ENCODE peak calls at places on chromosomes 7 and 10, in four cellular contexts. One of them, this sample, is unnamed.

GRCh38 chr7:97004237-97004930 is 969 bp upstream of the DLX6 start:
- DNase-seq in choroid plexus epithelial cell: no peak
- DNase-seq in fibroblast of the aortic adventitia: no peak
- DNase-seq in fibroblast of lung: no peak
- DNase-seq in this sample: no peak

GRCh38 chr10:25875555-25876165 is 58.4 kb upstream of the MYO3A start:
- DNase-seq in fibroblast of the aortic adventitia: peak; percentile 70
- DNase-seq in choroid plexus epithelial cell: peak; percentile 72
- DNase-seq in fibroblast of lung: peak; percentile 55
- DNase-seq in this sample: peak; percentile 36

GRCh38 chr7:151381333-151382078 is 28.3 kb downstream of the WDR86 start:
- DNase-seq in fibroblast of the aortic adventitia: no peak
- DNase-seq in choroid plexus epithelial cell: no peak
- DNase-seq in fibroblast of lung: no peak
- DNase-seq in this sample: no peak

GRCh38 chr10:129951841-129952240 is 12.2 kb downstream of the EBF3 start:
- DNase-seq in fibroblast of lung: no peak
- DNase-seq in choroid plexus epithelial cell: no peak
- DNase-seq in fibroblast of the aortic adventitia: no peak
- DNase-seq in this sample: no peak

GRCh38 chr10:17836917-17837316 is 27.8 kb downstream of the MRC1 start:
- DNase-seq in fibroblast of the aortic adventitia: peak; percentile 88
- DNase-seq in fibroblast of lung: peak; percentile 83
- DNase-seq in choroid plexus epithelial cell: peak; percentile 69
- DNase-seq in this sample: peak; percentile 47

GRCh38 chr7:127588019-127588696 is at the start of gene ARF5:
- DNase-seq in choroid plexus epithelial cell: peak; percentile 84
- DNase-seq in fibroblast of the aortic adventitia: peak; percentile 73
- DNase-seq in fibroblast of lung: peak; percentile 70
- DNase-seq in this sample: peak; percentile 52

GRCh38 chr7:7474436-7474835 is 61.2 kb downstream of the COL28A1 start:
- DNase-seq in fibroblast of lung: no peak
- DNase-seq in fibroblast of the aortic adventitia: no peak
- DNase-seq in choroid plexus epithelial cell: no peak
- DNase-seq in this sample: no peak

GRCh38 chr10:74337330-74338016 is 186.5 kb downstream of the ADK start:
- DNase-seq in choroid plexus epithelial cell: no peak
- DNase-seq in fibroblast of lung: peak; percentile 22
- DNase-seq in fibroblast of the aortic adventitia: no peak
- DNase-seq in this sample: no peak

GRCh38 chr7:41134242-41134872 is 568.5 kb downstream of the INHBA start:
- DNase-seq in fibroblast of lung: peak; percentile 62
- DNase-seq in choroid plexus epithelial cell: peak; percentile 43
- DNase-seq in fibroblast of the aortic adventitia: peak; percentile 53
- DNase-seq in this sample: peak; percentile 54

GRCh38 chr10:88553116-88553752 is 29.9 kb downstream of the RNLS start:
- DNase-seq in fibroblast of the aortic adventitia: peak; percentile 89
- DNase-seq in choroid plexus epithelial cell: peak; percentile 94
- DNase-seq in fibroblast of lung: peak; percentile 73
- DNase-seq in this sample: peak; percentile 75

GRCh38 chr10:116961305-116962251 is 43.4 kb downstream of the SHTN1 start:
- DNase-seq in fibroblast of lung: no peak
- DNase-seq in choroid plexus epithelial cell: no peak
- DNase-seq in fibroblast of the aortic adventitia: no peak
- DNase-seq in this sample: no peak

DNA sequence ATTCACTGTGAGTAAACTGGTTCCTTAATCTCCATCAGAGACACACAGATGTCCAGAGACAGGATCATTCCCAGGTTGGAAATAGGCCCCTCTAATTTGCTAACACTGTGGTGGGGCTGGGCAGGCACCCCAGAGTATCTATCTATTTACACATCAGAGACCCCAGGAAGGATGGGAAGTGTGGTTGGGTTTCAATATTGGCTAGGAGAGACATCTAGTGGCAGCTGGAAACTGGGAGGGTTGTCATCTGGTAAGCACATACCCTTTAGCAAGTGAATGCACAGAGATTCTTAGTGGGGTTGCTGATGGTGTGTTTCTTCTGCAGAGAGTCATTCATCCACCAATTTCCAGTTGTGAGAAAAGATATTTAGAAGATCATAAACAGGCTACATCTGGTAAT is 36.0 kb upstream of the NRG3 start:
- DNase-seq in fibroblast of the aortic adventitia: no peak
- DNase-seq in choroid plexus epithelial cell: peak; percentile 13
- DNase-seq in fibroblast of lung: no peak
- DNase-seq in this sample: no peak
- TF ChIP-seq CTCF in fibroblast of the aortic adventitia: no peak
- TF ChIP-seq CTCF in choroid plexus epithelial cell: peak; percentile 50
- TF ChIP-seq CTCF in fibroblast of lung: no peak
- TF ChIP-seq CTCF in this sample: no peak

GRCh38 chr7:28411876-28412662 is at the start of gene CREB5:
- DNase-seq in fibroblast of the aortic adventitia: no peak
- DNase-seq in fibroblast of lung: no peak
- DNase-seq in choroid plexus epithelial cell: peak; percentile 50
- DNase-seq in this sample: no peak
- TF ChIP-seq CTCF in fibroblast of the aortic adventitia: peak; percentile 28
- TF ChIP-seq CTCF in fibroblast of lung: peak; percentile 47
- TF ChIP-seq CTCF in choroid plexus epithelial cell: peak; percentile 55
- TF ChIP-seq CTCF in this sample: no peak

GRCh38 chr10:114773197-114773532 is 48.4 kb upstream of the FHIP2A start:
- DNase-seq in fibroblast of the aortic adventitia: no peak
- DNase-seq in fibroblast of lung: no peak
- DNase-seq in choroid plexus epithelial cell: no peak
- DNase-seq in this sample: no peak
- TF ChIP-seq CTCF in fibroblast of the aortic adventitia: no peak
- TF ChIP-seq CTCF in fibroblast of lung: no peak
- TF ChIP-seq CTCF in choroid plexus epithelial cell: no peak
- TF ChIP-seq CTCF in this sample: no peak

GRCh38 chr10:1561731-1562337 is 175.5 kb downstream of the ADARB2 start:
- DNase-seq in fibroblast of the aortic adventitia: no peak
- DNase-seq in choroid plexus epithelial cell: no peak
- DNase-seq in fibroblast of lung: no peak
- DNase-seq in this sample: no peak
- TF ChIP-seq CTCF in fibroblast of the aortic adventitia: no peak
- TF ChIP-seq CTCF in choroid plexus epithelial cell: no peak
- TF ChIP-seq CTCF in fibroblast of lung: no peak
- TF ChIP-seq CTCF in this sample: no peak

DNA sequence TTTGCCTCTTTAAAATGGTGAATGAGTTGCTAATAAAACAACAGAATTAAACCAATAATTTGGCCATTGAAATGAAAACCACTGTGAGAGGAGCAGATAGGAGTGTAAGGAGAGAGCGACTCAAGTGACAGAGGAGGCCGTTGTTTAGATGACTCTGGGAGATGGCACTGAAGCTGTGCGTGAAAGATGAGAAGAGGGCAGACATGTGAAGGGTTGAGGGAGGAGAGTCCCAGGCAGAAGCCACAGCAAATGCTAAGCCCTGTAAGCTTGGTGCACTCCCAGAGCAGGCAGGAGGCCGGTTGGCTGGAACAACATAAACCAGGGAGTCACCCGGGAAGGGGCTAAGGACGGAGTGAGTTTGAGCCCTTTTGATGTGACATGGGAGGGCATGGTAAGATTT is 814 bp upstream of the OPALIN start:
- DNase-seq in choroid plexus epithelial cell: no peak
- DNase-seq in fibroblast of the aortic adventitia: no peak
- DNase-seq in fibroblast of lung: no peak
- DNase-seq in this sample: no peak
- TF ChIP-seq CTCF in choroid plexus epithelial cell: no peak
- TF ChIP-seq CTCF in fibroblast of the aortic adventitia: no peak
- TF ChIP-seq CTCF in fibroblast of lung: no peak
- TF ChIP-seq CTCF in this sample: no peak

This sample was measured in HFFc6.